ENCODE peak calls at places on chromosomes 5 and 9, in nine cellular contexts. H, P, M, S, G, I, L, B and Z are unnamed samples.

GRCh38 chr9:135093111-135093510 is 5.6 kb downstream of the OLFM1 start:
- DNase-seq in I (no peak), H (no peak), P (no peak), B (no peak), M (no peak), S (no peak), L (no peak), G (no peak), Z (no peak)

GRCh38 chr9:137892424-137893191 is 15.0 kb downstream of the CACNA1B start:
- DNase-seq in S (no peak), H (no peak), M (no peak), L (no peak), P (no peak), G (no peak), I (no peak), B (no peak), Z (no peak)

GRCh38 chr5:34609951-34610431 is 46.1 kb upstream of the RAI14 start:
- DNase-seq in P (no peak), M (no peak), H (peak; percentile 50), B (no peak), L (peak; percentile 42), G (no peak), S (no peak), I (no peak), Z (no peak)

GRCh38 chr9:91900057-91900816 is 49.8 kb downstream of the ROR2 start:
- DNase-seq in L (no peak), I (no peak), B (no peak), S (no peak), M (no peak), G (no peak), P (no peak), H (no peak), Z (peak; percentile 46)

GRCh38 chr5:124995451-124995850 is 249.0 kb upstream of the ZNF608 start:
- DNase-seq in B (no peak), I (no peak), P (no peak), M (no peak), H (peak; percentile 93), G (no peak), S (no peak), L (no peak), Z (no peak)

GRCh38 chr9:129576546-129577543 is 44.1 kb downstream of the C9orf50 start:
- DNase-seq in M (no peak), S (no peak), L (no peak), H (peak; percentile 74), B (no peak), G (no peak), P (no peak), I (peak; percentile 86), Z (no peak)

GRCh38 chr5:96370981-96371380 is 62.1 kb downstream of the PCSK1 start:
- DNase-seq in I (no peak), P (no peak), L (no peak), M (no peak), B (no peak), S (no peak), G (no peak), H (no peak), Z (no peak)

GRCh38 chr9:93653762-93654161 is 77.4 kb downstream of the PHF2 start:
- DNase-seq in B (no peak), L (no peak), P (no peak), M (no peak), H (no peak), G (no peak), I (no peak), S (no peak), Z (no peak)

GRCh38 chr5:136619556-136619955 is 254.2 kb upstream of the TRPC7 start:
- DNase-seq in B (no peak), I (no peak), S (no peak), H (no peak), M (no peak), L (peak; percentile 54), G (no peak), P (no peak), Z (no peak)

GRCh38 chr5:64628901-64629300 is 61.4 kb upstream of the SHISAL2B start:
- DNase-seq in G (no peak), B (no peak), P (no peak), M (no peak), S (no peak), H (peak; percentile 31), I (no peak), L (no peak), Z (no peak)

GRCh38 chr5:150562832-150563231 is 54.9 kb downstream of the NDST1 start:
- DNase-seq in L (peak; percentile 57), M (peak; percentile 33), H (peak; percentile 59), I (peak; percentile 48), B (no peak), S (peak; percentile 53), G (no peak), P (peak; percentile 53), Z (no peak)

GRCh38 chr9:83154087-83154736 is 91.3 kb upstream of the RASEF start:
- DNase-seq in B (no peak), L (peak; percentile 92), H (peak; percentile 14), P (no peak), M (no peak), I (peak; percentile 11), S (no peak), G (peak; percentile 77), Z (no peak)

GRCh38 chr9:34185778-34186551 is 7.1 kb downstream of the UBAP1 start:
- DNase-seq in I (peak; percentile 97), B (no peak), H (peak; percentile 93), M (no peak), L (peak; percentile 100), G (peak; percentile 97), S (peak; percentile 14), P (peak; percentile 48), Z (no peak)

GRCh38 chr5:76280494-76280893 is 122.6 kb upstream of the IQGAP2 start:
- DNase-seq in S (no peak), I (no peak), B (no peak), G (no peak), H (no peak), M (no peak), L (no peak), P (no peak), Z (no peak)

GRCh38 chr9:128102861-128103588 is 24.5 kb downstream of the PTGES2 start:
- DNase-seq in I (no peak), G (no peak), S (no peak), B (no peak), P (peak; percentile 65), L (no peak), M (peak; percentile 58), H (no peak), Z (no peak)

GRCh38 chr9:2872307-2872940 is 28.5 kb upstream of the PUM3 start:
- DNase-seq in S (no peak), I (peak; percentile 29), B (no peak), L (peak; percentile 47), G (no peak), M (peak; percentile 9), H (peak; percentile 28), P (peak; percentile 18), Z (no peak)

DNA sequence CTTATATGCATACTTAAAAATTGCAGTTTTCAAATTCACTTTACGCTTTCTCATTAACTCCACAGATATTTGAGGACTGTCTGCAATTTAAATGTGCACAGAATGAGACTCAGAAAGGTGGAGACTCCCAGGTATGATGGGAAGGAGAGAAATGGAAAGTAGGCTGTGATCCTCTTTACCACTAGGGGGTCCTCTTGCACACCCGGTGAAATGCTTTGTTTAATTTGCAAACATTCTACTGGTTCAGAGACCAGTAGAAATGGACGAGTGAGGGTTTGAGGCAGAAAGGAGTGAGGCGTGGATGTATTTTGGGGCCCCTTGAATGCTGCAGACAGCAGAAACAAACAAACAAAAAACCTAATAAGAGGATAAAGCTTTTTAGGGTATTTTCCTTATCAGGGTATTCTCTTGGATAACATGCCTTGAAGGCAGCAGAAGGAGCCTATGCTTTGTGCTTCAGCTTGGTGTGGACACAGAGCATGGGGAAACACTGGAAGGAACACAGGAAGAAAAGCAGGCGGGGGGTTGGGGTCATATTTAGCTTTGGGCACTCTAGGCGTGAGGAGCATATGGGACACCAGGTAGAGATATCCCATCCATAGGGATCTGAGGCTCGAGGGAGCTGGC is 410.1 kb downstream of the DMRT2 start:
- DNase-seq in L (peak; percentile 55), G (no peak), S (peak; percentile 19), P (no peak), B (no peak), M (no peak), I (no peak), H (no peak), Z (no peak)
- TF ChIP-seq CTCF in L (peak; percentile 80), G (peak; percentile 45), S (peak; percentile 81), P (peak; percentile 17), B (peak; percentile 46), M (peak; percentile 27), I (peak; percentile 33), H (no peak), Z (peak; percentile 70)

DNA sequence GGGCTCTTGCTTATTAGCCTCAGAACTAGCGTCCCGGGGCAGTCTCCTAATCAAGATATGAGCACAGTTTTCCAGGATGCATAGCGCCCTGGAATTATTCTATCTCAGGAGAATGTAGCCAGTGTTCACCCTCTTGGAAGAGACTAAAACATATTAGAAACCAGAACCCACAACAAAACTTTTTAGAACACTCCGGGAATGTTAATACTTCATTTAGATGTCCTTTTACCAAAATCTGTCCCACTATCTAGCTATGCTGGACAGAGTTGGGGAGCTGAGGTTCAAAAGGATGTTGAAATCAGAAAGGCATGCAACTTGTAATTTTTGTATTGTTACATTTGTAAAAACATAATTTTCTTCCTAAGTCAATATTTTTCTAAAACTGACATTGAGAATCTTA is 386.5 kb upstream of the RFX3 start:
- DNase-seq in H (no peak), S (no peak), G (no peak), L (no peak), M (no peak), I (peak; percentile 20), P (no peak), B (no peak), Z (no peak)
- TF ChIP-seq CTCF in H (no peak), S (no peak), G (no peak), L (no peak), M (no peak), I (no peak), P (no peak), B (no peak), Z (no peak)

DNA sequence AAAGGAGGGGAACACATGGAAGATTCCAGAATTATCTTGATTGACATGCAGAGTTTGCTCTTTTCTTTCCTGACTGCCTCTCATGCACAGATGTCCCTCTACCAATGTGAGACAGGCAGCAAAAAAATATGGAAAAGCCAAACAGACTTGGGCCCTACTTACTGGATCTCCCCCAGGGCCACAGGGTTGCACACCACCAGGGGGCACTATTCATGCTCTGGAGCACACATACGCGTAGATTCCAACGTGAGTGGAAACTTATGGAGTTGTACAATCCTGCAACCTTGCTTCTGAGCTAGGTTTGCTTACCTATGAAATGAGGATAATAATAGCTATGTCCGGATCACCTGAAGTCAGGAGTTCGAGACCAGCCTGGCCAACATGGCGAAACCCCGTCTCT is 319.5 kb downstream of the ARHGEF28 start:
- DNase-seq in S (no peak), M (no peak), H (no peak), B (no peak), L (no peak), G (no peak), I (no peak), P (no peak), Z (no peak)
- TF ChIP-seq CTCF in S (peak; percentile 73), M (no peak), H (no peak), B (peak; percentile 14), L (peak; percentile 26), G (peak; percentile 37), I (peak; percentile 25), P (no peak), Z (peak; percentile 7)

GRCh38 chr5:103827976-103828375 is 265.4 kb upstream of the NUDT12 start:
- DNase-seq in P (no peak), G (no peak), H (no peak), B (no peak), S (no peak), L (no peak), M (no peak), I (no peak), Z (no peak)

GRCh38 chr5:103834216-103834615 is 271.6 kb upstream of the NUDT12 start:
- DNase-seq in H (no peak), P (no peak), S (no peak), L (no peak), M (no peak), I (no peak), G (no peak), B (no peak), Z (no peak)

GRCh38 chr5:103829585-103829984 is 267.0 kb upstream of the NUDT12 start:
- DNase-seq in B (no peak), L (no peak), G (no peak), P (no peak), M (peak; percentile 16), H (no peak), S (no peak), I (no peak), Z (no peak)
- TF ChIP-seq CTCF in B (peak; percentile 48), L (peak; percentile 31), G (peak; percentile 47), P (no peak), M (peak; percentile 31), H (peak; percentile 35), S (peak; percentile 79), I (peak; percentile 4), Z (peak; percentile 9)